ENCODE peak calls at places on chromosomes 7 and 10, in six cellular contexts. One of them, this sample, is unnamed.

GRCh38 chr10:89122431-89123066 is 84.6 kb downstream of the CH25H start:
- DNase-seq in anterior cingulate cortex: no peak
- DNase-seq in NCI-H510A: no peak
- DNase-seq in hypothalamus: no peak
- DNase-seq in stimulated activated CD4-positive, alpha-beta T cell treated with anti-CD3 and anti-CD28 coated beads, Interleukin-2, amount 100 ng/mL, for 24 hours: no peak
- DNase-seq in NAMALWA: no peak
- DNase-seq in this sample: no peak

GRCh38 chr7:144780071-144780608 is 55.7 kb downstream of the TPK1 start:
- DNase-seq in NCI-H510A: no peak
- DNase-seq in hypothalamus: no peak
- DNase-seq in NAMALWA: no peak
- DNase-seq in anterior cingulate cortex: no peak
- DNase-seq in stimulated activated CD4-positive, alpha-beta T cell treated with anti-CD3 and anti-CD28 coated beads, Interleukin-2, amount 100 ng/mL, for 24 hours: no peak
- DNase-seq in this sample: no peak

GRCh38 chr10:131311661-131312260 is at the start of gene TCERG1L:
- DNase-seq in anterior cingulate cortex: no peak
- DNase-seq in stimulated activated CD4-positive, alpha-beta T cell treated with anti-CD3 and anti-CD28 coated beads, Interleukin-2, amount 100 ng/mL, for 24 hours: peak
- DNase-seq in NCI-H510A: peak
- DNase-seq in NAMALWA: no peak
- DNase-seq in hypothalamus: no peak
- DNase-seq in this sample: peak

GRCh38 chr10:101712997-101713396 is 18.0 kb upstream of the FBXW4 start:
- DNase-seq in NAMALWA: no peak
- DNase-seq in NCI-H510A: no peak
- DNase-seq in anterior cingulate cortex: no peak
- DNase-seq in stimulated activated CD4-positive, alpha-beta T cell treated with anti-CD3 and anti-CD28 coated beads, Interleukin-2, amount 100 ng/mL, for 24 hours: no peak
- DNase-seq in hypothalamus: no peak
- DNase-seq in this sample: no peak

GRCh38 chr10:132063432-132063831 is 2.3 kb upstream of the JAKMIP3 start:
- DNase-seq in stimulated activated CD4-positive, alpha-beta T cell treated with anti-CD3 and anti-CD28 coated beads, Interleukin-2, amount 100 ng/mL, for 24 hours: no peak
- DNase-seq in NAMALWA: no peak
- DNase-seq in NCI-H510A: no peak
- DNase-seq in hypothalamus: no peak
- DNase-seq in anterior cingulate cortex: peak
- DNase-seq in this sample: no peak

GRCh38 chr7:80623465-80624252 is 14.8 kb upstream of the CD36 start:
- DNase-seq in NAMALWA: no peak
- DNase-seq in stimulated activated CD4-positive, alpha-beta T cell treated with anti-CD3 and anti-CD28 coated beads, Interleukin-2, amount 100 ng/mL, for 24 hours: no peak
- DNase-seq in anterior cingulate cortex: no peak
- DNase-seq in hypothalamus: no peak
- DNase-seq in NCI-H510A: no peak
- DNase-seq in this sample: peak

GRCh38 chr10:82191653-82192052 is 316.7 kb downstream of the NRG3 start:
- DNase-seq in NCI-H510A: no peak
- DNase-seq in hypothalamus: peak
- DNase-seq in stimulated activated CD4-positive, alpha-beta T cell treated with anti-CD3 and anti-CD28 coated beads, Interleukin-2, amount 100 ng/mL, for 24 hours: no peak
- DNase-seq in NAMALWA: no peak
- DNase-seq in anterior cingulate cortex: no peak
- DNase-seq in this sample: no peak

GRCh38 chr7:150406311-150406564 is 27.1 kb downstream of the ZNF775 start:
- DNase-seq in NAMALWA: peak
- DNase-seq in hypothalamus: no peak
- DNase-seq in stimulated activated CD4-positive, alpha-beta T cell treated with anti-CD3 and anti-CD28 coated beads, Interleukin-2, amount 100 ng/mL, for 24 hours: no peak
- DNase-seq in NCI-H510A: no peak
- DNase-seq in anterior cingulate cortex: no peak
- DNase-seq in this sample: no peak

GRCh38 chr10:119342017-119342734 is 134.8 kb downstream of the GRK5 start:
- DNase-seq in NAMALWA: no peak
- DNase-seq in NCI-H510A: no peak
- DNase-seq in stimulated activated CD4-positive, alpha-beta T cell treated with anti-CD3 and anti-CD28 coated beads, Interleukin-2, amount 100 ng/mL, for 24 hours: no peak
- DNase-seq in hypothalamus: no peak
- DNase-seq in anterior cingulate cortex: no peak
- DNase-seq in this sample: no peak

GRCh38 chr10:35447693-35448407 is 111.5 kb downstream of the CCNY start:
- DNase-seq in NAMALWA: no peak
- DNase-seq in hypothalamus: no peak
- DNase-seq in anterior cingulate cortex: no peak
- DNase-seq in stimulated activated CD4-positive, alpha-beta T cell treated with anti-CD3 and anti-CD28 coated beads, Interleukin-2, amount 100 ng/mL, for 24 hours: no peak
- DNase-seq in NCI-H510A: no peak
- DNase-seq in this sample: peak

GRCh38 chr7:155483868-155484325 is 26.0 kb downstream of the EN2 start:
- DNase-seq in hypothalamus: no peak
- DNase-seq in NCI-H510A: no peak
- DNase-seq in anterior cingulate cortex: peak
- DNase-seq in NAMALWA: no peak
- DNase-seq in stimulated activated CD4-positive, alpha-beta T cell treated with anti-CD3 and anti-CD28 coated beads, Interleukin-2, amount 100 ng/mL, for 24 hours: no peak
- DNase-seq in this sample: no peak

GRCh38 chr10:66837990-66838389 is 87.8 kb upstream of the LRRTM3 start:
- DNase-seq in stimulated activated CD4-positive, alpha-beta T cell treated with anti-CD3 and anti-CD28 coated beads, Interleukin-2, amount 100 ng/mL, for 24 hours: no peak
- DNase-seq in NAMALWA: no peak
- DNase-seq in NCI-H510A: no peak
- DNase-seq in anterior cingulate cortex: no peak
- DNase-seq in hypothalamus: no peak
- DNase-seq in this sample: no peak

GRCh38 chr7:151174246-151175046 is 7.0 kb upstream of the GBX1 start:
- DNase-seq in NCI-H510A: no peak
- DNase-seq in hypothalamus: no peak
- DNase-seq in NAMALWA: no peak
- DNase-seq in anterior cingulate cortex: no peak
- DNase-seq in stimulated activated CD4-positive, alpha-beta T cell treated with anti-CD3 and anti-CD28 coated beads, Interleukin-2, amount 100 ng/mL, for 24 hours: peak
- DNase-seq in this sample: peak

GRCh38 chr7:100490483-100491191 is 6.9 kb downstream of the NYAP1 start:
- DNase-seq in NCI-H510A: no peak
- DNase-seq in anterior cingulate cortex: no peak
- DNase-seq in stimulated activated CD4-positive, alpha-beta T cell treated with anti-CD3 and anti-CD28 coated beads, Interleukin-2, amount 100 ng/mL, for 24 hours: no peak
- DNase-seq in hypothalamus: no peak
- DNase-seq in NAMALWA: no peak
- DNase-seq in this sample: no peak

GRCh38 chr7:25026156-25026555 is 46.2 kb upstream of the OSBPL3 start:
- DNase-seq in anterior cingulate cortex: no peak
- DNase-seq in hypothalamus: no peak
- DNase-seq in NCI-H510A: no peak
- DNase-seq in NAMALWA: no peak
- DNase-seq in stimulated activated CD4-positive, alpha-beta T cell treated with anti-CD3 and anti-CD28 coated beads, Interleukin-2, amount 100 ng/mL, for 24 hours: no peak
- DNase-seq in this sample: peak

GRCh38 chr10:78267598-78267997 is 233.9 kb downstream of the RPS24 start:
- DNase-seq in anterior cingulate cortex: no peak
- DNase-seq in stimulated activated CD4-positive, alpha-beta T cell treated with anti-CD3 and anti-CD28 coated beads, Interleukin-2, amount 100 ng/mL, for 24 hours: no peak
- DNase-seq in NAMALWA: no peak
- DNase-seq in NCI-H510A: no peak
- DNase-seq in hypothalamus: no peak
- DNase-seq in this sample: no peak

GRCh38 chr10:15123749-15124184 is 26.6 kb downstream of the RPP38 start:
- DNase-seq in anterior cingulate cortex: no peak
- DNase-seq in hypothalamus: no peak
- DNase-seq in stimulated activated CD4-positive, alpha-beta T cell treated with anti-CD3 and anti-CD28 coated beads, Interleukin-2, amount 100 ng/mL, for 24 hours: no peak
- DNase-seq in NAMALWA: no peak
- DNase-seq in NCI-H510A: no peak
- DNase-seq in this sample: no peak

GRCh38 chr7:39509912-39510311 is 56.3 kb upstream of the YAE1 start:
- DNase-seq in hypothalamus: no peak
- DNase-seq in anterior cingulate cortex: no peak
- DNase-seq in NAMALWA: no peak
- DNase-seq in stimulated activated CD4-positive, alpha-beta T cell treated with anti-CD3 and anti-CD28 coated beads, Interleukin-2, amount 100 ng/mL, for 24 hours: no peak
- DNase-seq in NCI-H510A: no peak
- DNase-seq in this sample: no peak

GRCh38 chr7:142795339-142795863 is 24.6 kb downstream of the PRSS2 start:
- DNase-seq in hypothalamus: no peak
- DNase-seq in NCI-H510A: no peak
- DNase-seq in NAMALWA: no peak
- DNase-seq in stimulated activated CD4-positive, alpha-beta T cell treated with anti-CD3 and anti-CD28 coated beads, Interleukin-2, amount 100 ng/mL, for 24 hours: peak
- DNase-seq in anterior cingulate cortex: no peak
- DNase-seq in this sample: peak

GRCh38 chr7:69739906-69740545 is 141.8 kb downstream of the AUTS2 start:
- DNase-seq in anterior cingulate cortex: peak
- DNase-seq in stimulated activated CD4-positive, alpha-beta T cell treated with anti-CD3 and anti-CD28 coated beads, Interleukin-2, amount 100 ng/mL, for 24 hours: no peak
- DNase-seq in hypothalamus: no peak
- DNase-seq in NAMALWA: peak
- DNase-seq in NCI-H510A: no peak
- DNase-seq in this sample: no peak

GRCh38 chr10:112000466-112000865 is 183.1 kb downstream of the GPAM start:
- DNase-seq in NCI-H510A: no peak
- DNase-seq in hypothalamus: no peak
- DNase-seq in NAMALWA: no peak
- DNase-seq in anterior cingulate cortex: no peak
- DNase-seq in stimulated activated CD4-positive, alpha-beta T cell treated with anti-CD3 and anti-CD28 coated beads, Interleukin-2, amount 100 ng/mL, for 24 hours: no peak
- DNase-seq in this sample: no peak

GRCh38 chr10:78255214-78255613 is 221.6 kb downstream of the RPS24 start:
- DNase-seq in hypothalamus: no peak
- DNase-seq in NCI-H510A: no peak
- DNase-seq in NAMALWA: no peak
- DNase-seq in stimulated activated CD4-positive, alpha-beta T cell treated with anti-CD3 and anti-CD28 coated beads, Interleukin-2, amount 100 ng/mL, for 24 hours: no peak
- DNase-seq in anterior cingulate cortex: no peak
- DNase-seq in this sample: no peak

GRCh38 chr10:79275431-79275851 is 71.8 kb upstream of the PPIF start:
- DNase-seq in NCI-H510A: no peak
- DNase-seq in NAMALWA: no peak
- DNase-seq in stimulated activated CD4-positive, alpha-beta T cell treated with anti-CD3 and anti-CD28 coated beads, Interleukin-2, amount 100 ng/mL, for 24 hours: no peak
- DNase-seq in anterior cingulate cortex: peak
- DNase-seq in hypothalamus: no peak
- DNase-seq in this sample: no peak

GRCh38 chr7:11458736-11459483 is 373.1 kb downstream of the THSD7A start:
- DNase-seq in stimulated activated CD4-positive, alpha-beta T cell treated with anti-CD3 and anti-CD28 coated beads, Interleukin-2, amount 100 ng/mL, for 24 hours: no peak
- DNase-seq in NCI-H510A: no peak
- DNase-seq in anterior cingulate cortex: no peak
- DNase-seq in NAMALWA: no peak
- DNase-seq in hypothalamus: no peak
- DNase-seq in this sample: no peak

GRCh38 chr7:102234131-102234530 is 52.5 kb upstream of the SH2B2 start:
- DNase-seq in anterior cingulate cortex: no peak
- DNase-seq in NCI-H510A: no peak
- DNase-seq in NAMALWA: no peak
- DNase-seq in stimulated activated CD4-positive, alpha-beta T cell treated with anti-CD3 and anti-CD28 coated beads, Interleukin-2, amount 100 ng/mL, for 24 hours: no peak
- DNase-seq in hypothalamus: no peak
- DNase-seq in this sample: no peak

GRCh38 chr7:90224204-90224603 is 12.7 kb downstream of the STEAP2 start:
- DNase-seq in anterior cingulate cortex: no peak
- DNase-seq in NAMALWA: no peak
- DNase-seq in hypothalamus: no peak
- DNase-seq in NCI-H510A: no peak
- DNase-seq in stimulated activated CD4-positive, alpha-beta T cell treated with anti-CD3 and anti-CD28 coated beads, Interleukin-2, amount 100 ng/mL, for 24 hours: no peak
- DNase-seq in this sample: peak

GRCh38 chr10:127014671-127015070 is 109.4 kb downstream of the DOCK1 start:
- DNase-seq in NAMALWA: no peak
- DNase-seq in hypothalamus: no peak
- DNase-seq in stimulated activated CD4-positive, alpha-beta T cell treated with anti-CD3 and anti-CD28 coated beads, Interleukin-2, amount 100 ng/mL, for 24 hours: no peak
- DNase-seq in NCI-H510A: no peak
- DNase-seq in anterior cingulate cortex: no peak
- DNase-seq in this sample: no peak

GRCh38 chr7:41256186-41256945 is 446.5 kb downstream of the INHBA start:
- DNase-seq in NAMALWA: no peak
- DNase-seq in NCI-H510A: no peak
- DNase-seq in stimulated activated CD4-positive, alpha-beta T cell treated with anti-CD3 and anti-CD28 coated beads, Interleukin-2, amount 100 ng/mL, for 24 hours: no peak
- DNase-seq in hypothalamus: no peak
- DNase-seq in anterior cingulate cortex: no peak
- DNase-seq in this sample: no peak

GRCh38 chr10:61779950-61780659 is 117.4 kb downstream of the CABCOCO1 start:
- DNase-seq in NCI-H510A: no peak
- DNase-seq in stimulated activated CD4-positive, alpha-beta T cell treated with anti-CD3 and anti-CD28 coated beads, Interleukin-2, amount 100 ng/mL, for 24 hours: peak
- DNase-seq in NAMALWA: no peak
- DNase-seq in hypothalamus: no peak
- DNase-seq in anterior cingulate cortex: no peak
- DNase-seq in this sample: no peak

GRCh38 chr10:133399123-133399601 is 5.2 kb downstream of the MTG1 start:
- DNase-seq in hypothalamus: no peak
- DNase-seq in NAMALWA: no peak
- DNase-seq in anterior cingulate cortex: no peak
- DNase-seq in stimulated activated CD4-positive, alpha-beta T cell treated with anti-CD3 and anti-CD28 coated beads, Interleukin-2, amount 100 ng/mL, for 24 hours: no peak
- DNase-seq in NCI-H510A: no peak
- DNase-seq in this sample: no peak

GRCh38 chr7:132580717-132581285 is 4.5 kb upstream of the PLXNA4 start:
- DNase-seq in anterior cingulate cortex: peak
- DNase-seq in NCI-H510A: peak
- DNase-seq in hypothalamus: peak
- DNase-seq in NAMALWA: peak
- DNase-seq in stimulated activated CD4-positive, alpha-beta T cell treated with anti-CD3 and anti-CD28 coated beads, Interleukin-2, amount 100 ng/mL, for 24 hours: peak
- DNase-seq in this sample: peak

GRCh38 chr10:21475393-21475792 is 50.1 kb downstream of the SKIDA1 start:
- DNase-seq in hypothalamus: no peak
- DNase-seq in NAMALWA: no peak
- DNase-seq in stimulated activated CD4-positive, alpha-beta T cell treated with anti-CD3 and anti-CD28 coated beads, Interleukin-2, amount 100 ng/mL, for 24 hours: no peak
- DNase-seq in NCI-H510A: peak
- DNase-seq in anterior cingulate cortex: no peak
- DNase-seq in this sample: no peak

GRCh38 chr10:58064714-58065528 is 202.8 kb downstream of the IPMK start:
- DNase-seq in stimulated activated CD4-positive, alpha-beta T cell treated with anti-CD3 and anti-CD28 coated beads, Interleukin-2, amount 100 ng/mL, for 24 hours: peak
- DNase-seq in NCI-H510A: no peak
- DNase-seq in anterior cingulate cortex: peak
- DNase-seq in NAMALWA: peak
- DNase-seq in hypothalamus: no peak
- DNase-seq in this sample: peak

GRCh38 chr7:138890782-138891445 is 90.3 kb downstream of the KIAA1549 start:
- DNase-seq in NCI-H510A: no peak
- DNase-seq in NAMALWA: no peak
- DNase-seq in hypothalamus: no peak
- DNase-seq in stimulated activated CD4-positive, alpha-beta T cell treated with anti-CD3 and anti-CD28 coated beads, Interleukin-2, amount 100 ng/mL, for 24 hours: no peak
- DNase-seq in anterior cingulate cortex: no peak
- DNase-seq in this sample: no peak

GRCh38 chr10:91590142-91590903 is 42.5 kb downstream of the PPP1R3C start:
- DNase-seq in NCI-H510A: no peak
- DNase-seq in stimulated activated CD4-positive, alpha-beta T cell treated with anti-CD3 and anti-CD28 coated beads, Interleukin-2, amount 100 ng/mL, for 24 hours: no peak
- DNase-seq in anterior cingulate cortex: peak
- DNase-seq in hypothalamus: peak
- DNase-seq in NAMALWA: no peak
- DNase-seq in this sample: no peak

GRCh38 chr7:149742075-149742701 is 31.2 kb downstream of the ZNF467 start:
- DNase-seq in NAMALWA: peak
- DNase-seq in hypothalamus: peak
- DNase-seq in NCI-H510A: no peak
- DNase-seq in stimulated activated CD4-positive, alpha-beta T cell treated with anti-CD3 and anti-CD28 coated beads, Interleukin-2, amount 100 ng/mL, for 24 hours: peak
- DNase-seq in anterior cingulate cortex: peak
- DNase-seq in this sample: peak

This sample was measured in GM23338.